ENCODE peak calls at places on chromosomes 11 and 22, in six cellular contexts. H, J, C, A, O and U are unnamed samples.

GRCh38 chr11:79845002-79845709 is 404.3 kb upstream of the TENM4 start:
- DNase-seq in O (no peak), J (no peak), C (no peak), H (no peak), A (no peak), U (no peak)

GRCh38 chr22:49638788-49639187 is 188.9 kb downstream of the BRD1 start:
- DNase-seq in H (no peak), A (no peak), C (no peak), J (peak), O (peak), U (no peak)

GRCh38 chr11:118870396-118871343 is 13.0 kb upstream of the CXCR5 start:
- DNase-seq in C (no peak), H (no peak), A (no peak), J (peak), O (no peak), U (peak)

GRCh38 chr11:120548682-120549209 is 37.2 kb downstream of the GRIK4 start:
- DNase-seq in J (no peak), O (no peak), A (no peak), H (no peak), C (no peak), U (no peak)

GRCh38 chr11:80698646-80699045 is 1257.8 kb upstream of the TENM4 start:
- DNase-seq in C (no peak), J (no peak), A (no peak), H (no peak), O (no peak), U (no peak)

GRCh38 chr11:85884581-85885021 is 29.4 kb downstream of the CCDC83 start:
- DNase-seq in O (no peak), A (no peak), C (no peak), J (no peak), H (no peak), U (no peak)

GRCh38 chr11:34091825-34092224 is 13.6 kb upstream of the NAT10 start:
- DNase-seq in O (no peak), A (no peak), H (no peak), J (no peak), C (no peak), U (no peak)

GRCh38 chr11:5196067-5196466 is 4.4 kb downstream of the OR51V1 start:
- DNase-seq in O (no peak), C (no peak), J (no peak), A (peak), H (no peak), U (peak)

GRCh38 chr11:1548221-1549070 is 23.6 kb downstream of the DUSP8 start:
- DNase-seq in C (no peak), H (peak), O (peak), J (no peak), A (peak), U (peak)

GRCh38 chr11:126415669-126416420 is 60.4 kb downstream of the ST3GAL4 start:
- DNase-seq in A (no peak), O (no peak), J (no peak), C (no peak), H (no peak), U (no peak)

GRCh38 chr11:73632996-73633395 is 13.4 kb upstream of the PLEKHB1 start:
- DNase-seq in C (no peak), A (no peak), O (no peak), H (no peak), J (no peak), U (no peak)

GRCh38 chr22:27682438-27682837 is 119.1 kb downstream of the MN1 start:
- DNase-seq in H (no peak), C (no peak), O (no peak), A (peak), J (no peak), U (peak)

GRCh38 chr11:126492331-126492730 is 136.8 kb downstream of the ST3GAL4 start:
- DNase-seq in J (no peak), C (no peak), A (no peak), H (no peak), O (no peak), U (no peak)

GRCh38 chr11:34364102-34364501 is 6.3 kb upstream of the ABTB2 start:
- DNase-seq in H (no peak), O (no peak), C (no peak), A (no peak), J (peak), U (no peak)

GRCh38 chr11:75760710-75761493 is 7.7 kb upstream of the DGAT2 start:
- DNase-seq in O (peak), C (no peak), H (no peak), J (no peak), A (no peak), U (no peak)

GRCh38 chr11:3609416-3610265 is 32.2 kb downstream of the ART5 start:
- DNase-seq in A (peak), H (peak), J (peak), C (no peak), O (peak), U (no peak)

GRCh38 chr11:28176231-28176853 is 68.2 kb downstream of the METTL15 start:
- DNase-seq in C (no peak), H (no peak), J (no peak), A (no peak), O (no peak), U (no peak)

GRCh38 chr11:7592706-7593105 is 78.9 kb downstream of the PPFIBP2 start:
- DNase-seq in J (no peak), C (no peak), A (no peak), H (no peak), O (no peak), U (no peak)

GRCh38 chr22:47190276-47190956 is 428.0 kb downstream of the TBC1D22A start:
- DNase-seq in A (no peak), J (no peak), H (no peak), C (no peak), O (no peak), U (no peak)

GRCh38 chr11:64759131-64759721 is 548 bp downstream of the PYGM start:
- DNase-seq in C (no peak), J (peak), H (no peak), O (no peak), A (peak), U (no peak)

GRCh38 chr11:74577624-74578396 is 14.6 kb upstream of the POLD3 start:
- DNase-seq in J (no peak), C (no peak), O (no peak), H (no peak), A (no peak), U (no peak)

DNA sequence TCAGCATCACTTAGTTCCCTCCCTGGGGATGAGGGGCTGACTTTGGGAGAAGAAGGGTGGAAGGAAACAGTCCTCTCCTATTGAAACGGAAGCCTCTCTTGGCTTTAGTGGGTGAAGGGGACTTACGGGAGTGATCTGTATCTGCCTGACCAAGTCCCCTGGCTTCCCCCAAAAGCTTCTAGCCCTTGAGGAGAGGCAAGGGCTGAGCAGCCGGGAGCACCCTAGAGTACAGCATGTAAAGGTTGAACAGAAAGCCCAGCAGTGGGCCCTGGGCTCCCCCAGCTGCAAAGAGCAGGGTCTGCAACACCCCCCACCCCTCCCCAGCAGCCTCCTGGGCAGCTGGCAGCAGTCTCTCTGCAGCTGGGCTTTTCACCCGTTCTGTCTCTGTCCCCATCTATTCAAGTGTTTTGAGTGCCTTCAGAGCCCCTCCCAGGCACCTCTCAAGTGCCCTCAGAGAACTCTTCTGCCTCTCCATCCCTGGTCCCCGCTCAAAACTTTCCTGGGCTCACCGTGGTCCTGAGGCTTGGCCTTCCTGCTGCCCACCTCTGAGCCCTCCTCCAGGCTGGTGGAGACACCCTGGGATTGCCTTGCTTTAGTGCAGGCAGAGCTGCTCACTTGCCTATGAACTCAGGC is 2.7 kb downstream of the CAPN5 start:
- DNase-seq in O (no peak), J (no peak), C (no peak), H (no peak), A (no peak), U (no peak)
- TF ChIP-seq JUN in O (no peak), J (no peak), C (no peak), H (no peak), A (no peak), U (no peak)

GRCh38 chr22:17366830-17367229 is 2.4 kb upstream of the CECR2 start:
- DNase-seq in J (no peak), O (no peak), A (peak), C (no peak), H (peak), U (peak)
- TF ChIP-seq JUN in J (no peak), O (no peak), A (no peak), C (no peak), H (no peak), U (no peak)

GRCh38 chr11:69371731-69372588 is 78.0 kb downstream of the MYEOV start:
- DNase-seq in C (no peak), O (no peak), J (no peak), H (no peak), A (no peak), U (no peak)
- TF ChIP-seq JUN in C (no peak), O (no peak), J (no peak), H (no peak), A (no peak), U (no peak)

GRCh38 chr22:30327864-30328345 is 1.2 kb upstream of the TBC1D10A start:
- DNase-seq in J (peak), A (peak), O (no peak), H (peak), C (no peak), U (peak)
- TF ChIP-seq JUN in J (no peak), A (no peak), O (no peak), H (no peak), C (no peak), U (no peak)

GRCh38 chr11:116579857-116580727 is 192.7 kb downstream of the BUD13 start:
- DNase-seq in H (no peak), C (no peak), A (no peak), O (no peak), J (peak), U (peak)

GRCh38 chr11:116578971-116579687 is 193.7 kb downstream of the BUD13 start:
- DNase-seq in O (no peak), C (no peak), H (no peak), A (no peak), J (peak), U (peak)

GRCh38 chr11:116577273-116577672 is 195.5 kb downstream of the BUD13 start:
- DNase-seq in O (no peak), C (no peak), A (no peak), J (no peak), H (no peak), U (no peak)

GRCh38 chr11:116580828-116581227 is 192.0 kb downstream of the BUD13 start:
- DNase-seq in H (no peak), O (no peak), C (peak), A (no peak), J (no peak), U (peak)

DNA sequence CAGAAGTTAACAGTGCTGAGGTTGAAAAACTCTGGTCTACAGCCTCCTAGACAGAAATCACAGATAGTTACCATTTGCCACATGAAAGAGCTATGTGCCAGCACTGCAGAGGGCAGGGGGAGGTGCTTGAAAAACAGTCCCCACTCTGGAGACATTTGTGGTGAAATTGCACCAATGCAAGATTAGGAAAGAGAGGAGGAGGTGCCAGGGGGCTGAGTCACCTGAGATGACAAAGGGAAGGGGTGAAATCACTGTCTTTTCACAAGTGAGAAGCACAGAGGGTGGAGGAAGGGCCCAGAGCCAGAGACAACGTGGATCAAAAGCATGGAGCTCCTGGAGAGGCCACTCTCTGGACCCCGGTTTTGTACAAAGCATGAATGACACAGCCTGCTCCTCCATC is 196.3 kb downstream of the BUD13 start:
- DNase-seq in J (peak), H (no peak), C (no peak), A (no peak), O (no peak), U (no peak)
- TF ChIP-seq JUN in J (no peak), H (no peak), C (no peak), A (no peak), O (no peak), U (no peak)

GRCh38 chr11:67303989-67304411 is 670 bp downstream of the SSH3 start:
- DNase-seq in J (no peak), H (no peak), C (no peak), O (no peak), A (no peak), U (peak)
- TF ChIP-seq JUN in J (no peak), H (no peak), C (no peak), O (no peak), A (no peak), U (no peak)

GRCh38 chr22:37202706-37203105 is 9.6 kb downstream of the SSTR3 start:
- DNase-seq in O (no peak), A (no peak), H (no peak), J (no peak), C (no peak), U (no peak)

GRCh38 chr22:37203354-37204044 is 8.8 kb downstream of the SSTR3 start:
- DNase-seq in A (no peak), C (no peak), J (no peak), H (no peak), O (no peak), U (no peak)

GRCh38 chr22:37204045-37204655 is 8.1 kb downstream of the SSTR3 start:
- DNase-seq in J (no peak), H (no peak), C (no peak), O (no peak), A (no peak), U (no peak)

GRCh38 chr22:37201066-37201820 is 11.0 kb downstream of the SSTR3 start:
- DNase-seq in J (no peak), O (no peak), H (no peak), A (no peak), C (no peak), U (no peak)

GRCh38 chr22:37202001-37202555 is 10.2 kb downstream of the SSTR3 start:
- DNase-seq in H (no peak), A (no peak), C (no peak), O (no peak), J (no peak), U (no peak)
- TF ChIP-seq JUN in H (no peak), A (no peak), C (no peak), O (no peak), J (no peak), U (no peak)

DNA sequence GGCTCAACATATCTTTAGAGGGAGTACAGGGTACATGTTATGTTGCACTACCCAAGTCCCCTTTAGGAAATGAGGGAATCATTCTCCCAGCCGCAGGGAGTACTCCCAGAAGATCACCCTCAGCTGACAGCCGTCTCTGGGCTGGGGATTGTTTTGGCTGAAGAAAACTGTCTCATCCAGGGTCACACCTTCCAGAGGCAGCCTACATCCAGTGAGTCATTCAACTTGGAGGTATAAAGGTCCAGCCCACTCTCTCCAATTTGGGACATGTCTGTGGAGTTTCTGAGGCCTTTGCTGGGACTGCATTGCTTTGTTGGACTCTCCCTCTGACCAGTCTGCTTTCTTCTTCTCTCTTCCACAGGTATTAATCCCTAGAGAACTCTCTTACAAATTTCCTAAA is 42.1 kb downstream of the RASSF10 start:
- DNase-seq in C (no peak), H (peak), O (no peak), J (no peak), A (no peak), U (no peak)
- TF ChIP-seq JUN in C (no peak), H (no peak), O (no peak), J (no peak), A (no peak), U (no peak)

GRCh38 chr11:130145975-130146776 is 13.4 kb upstream of the ST14 start:
- DNase-seq in H (peak), O (peak), C (peak), A (no peak), J (peak), U (peak)
- TF ChIP-seq JUN in H (no peak), O (no peak), C (peak), A (no peak), J (no peak), U (no peak)

DNA sequence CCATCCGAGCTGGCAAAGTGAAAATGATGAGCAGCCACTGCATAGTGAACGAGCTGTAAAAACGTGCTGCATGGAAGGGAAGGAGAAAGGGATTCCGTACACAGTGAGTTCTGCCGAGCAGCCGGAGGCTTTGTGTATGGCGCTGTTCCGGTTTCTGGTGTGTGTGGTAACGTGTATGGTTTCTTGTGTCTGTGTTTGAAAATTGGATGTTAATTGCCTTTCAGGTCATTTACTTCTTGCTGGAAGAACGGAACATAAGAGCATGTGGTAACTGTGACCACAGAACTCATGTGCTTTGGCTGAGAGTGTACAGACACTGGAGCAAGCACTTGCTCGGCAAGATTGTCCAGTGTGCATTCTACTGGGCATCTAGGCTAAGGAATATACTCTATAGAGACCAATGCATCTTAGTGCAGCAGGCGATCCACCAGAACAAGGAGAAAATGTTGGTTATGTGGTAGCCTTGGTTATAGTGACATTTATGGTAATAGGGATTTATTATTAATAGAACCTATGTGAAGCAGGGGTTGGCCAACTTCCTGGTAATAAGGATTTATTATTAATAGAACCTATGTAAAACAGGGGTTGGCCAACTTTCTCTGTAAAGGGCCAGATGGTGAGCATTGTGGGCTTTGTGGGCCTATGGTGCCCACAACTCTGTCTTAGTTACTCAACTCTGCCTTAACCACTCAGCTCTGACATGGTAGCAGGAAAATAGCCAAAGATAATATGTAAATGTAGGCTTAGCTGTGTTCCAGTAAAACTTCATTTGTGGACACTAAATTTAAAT is 49.2 kb downstream of the GRAMD1B start:
- DNase-seq in C (no peak), O (no peak), J (no peak), H (no peak), A (no peak), U (no peak)
- TF ChIP-seq JUN in C (no peak), O (no peak), J (no peak), H (no peak), A (no peak), U (no peak)